ENCODE peak calls at places on chromosomes 11 and 22, in five cellular contexts. F is fibroblast of lung, W is tibial nerve, C is body of pancreas, U is GM12865. S is an unnamed sample.
A peak's percentile ranks its signal among the peaks of the same experiment; 100 is the strongest.

GRCh38 chr22:25447067-25447688 is 117.3 kb upstream of the GRK3 start:
- DNase-seq in F (no peak), W (no peak), C (no peak), U (peak; percentile 33), S (no peak)

GRCh38 chr11:11841121-11841604 is 609 bp upstream of the USP47 start:
- DNase-seq in F (peak; percentile 38), W (no peak), C (peak; percentile 37), U (no peak), S (peak; percentile 52)

GRCh38 chr11:2451916-2452694 is 7.3 kb downstream of the KCNQ1 start:
- DNase-seq in F (no peak), W (no peak), C (peak; percentile 44), U (no peak), S (no peak)

GRCh38 chr22:42752912-42753311 is 32.2 kb upstream of the A4GALT start:
- DNase-seq in F (no peak), W (no peak), C (no peak), U (peak; percentile 75), S (no peak)

GRCh38 chr11:64743591-64744543 is at the start of gene RASGRP2:
- DNase-seq in F (no peak), W (peak; percentile 56), C (peak; percentile 70), U (peak; percentile 67), S (peak; percentile 92)

GRCh38 chr11:84465040-84465439 is 1162.1 kb downstream of the DLG2 start:
- DNase-seq in F (peak; percentile 21), W (no peak), C (peak; percentile 5), U (no peak), S (no peak)

GRCh38 chr11:68450711-68451110 is 9.8 kb upstream of the PPP6R3 start:
- DNase-seq in F (no peak), W (no peak), C (no peak), U (no peak), S (no peak)

GRCh38 chr11:40288212-40288803 is 1171.1 kb downstream of the LRRC4C start:
- DNase-seq in F (peak; percentile 42), W (no peak), C (no peak), U (no peak), S (no peak)

GRCh38 chr11:61505106-61505505 is 3.4 kb upstream of the LRRC10B start:
- DNase-seq in F (no peak), W (no peak), C (no peak), U (no peak), S (no peak)

GRCh38 chr11:38582151-38582550 is 1984.1 kb upstream of the RAG2 start:
- DNase-seq in F (peak; percentile 57), W (no peak), C (no peak), U (no peak), S (no peak)

GRCh38 chr22:43420991-43421665 is 9.3 kb downstream of the MPPED1 start:
- DNase-seq in F (no peak), W (no peak), C (no peak), U (no peak), S (no peak)

DNA sequence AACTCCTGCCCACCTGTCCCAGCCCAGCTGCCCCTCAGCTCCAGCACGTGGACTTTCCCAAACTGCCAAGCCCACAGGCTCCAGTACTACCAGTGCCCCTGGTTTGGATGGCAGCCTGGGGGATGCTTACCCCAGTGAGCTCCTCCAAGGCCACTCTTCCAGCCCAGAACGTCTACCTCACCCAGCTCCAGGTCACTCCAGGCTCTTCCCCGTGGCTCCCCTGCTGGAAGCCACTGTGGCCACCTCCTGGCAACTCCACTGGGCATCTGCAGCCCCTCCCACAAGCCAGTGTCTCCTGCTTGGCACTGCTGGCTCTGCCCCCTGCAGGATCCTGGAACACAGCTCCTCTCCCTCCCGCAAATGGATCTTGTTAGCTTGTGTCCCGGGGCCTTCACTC is 29.3 kb downstream of the LMO1 start:
- DNase-seq in F (peak; percentile 2), W (no peak), C (no peak), U (no peak), S (no peak)
- H3K4me3 ChIP-seq in F (no peak overlapping the region), W (no peak overlapping the region), C (no peak overlapping the region), U (no peak overlapping the region), S (no peak overlapping the region)

DNA sequence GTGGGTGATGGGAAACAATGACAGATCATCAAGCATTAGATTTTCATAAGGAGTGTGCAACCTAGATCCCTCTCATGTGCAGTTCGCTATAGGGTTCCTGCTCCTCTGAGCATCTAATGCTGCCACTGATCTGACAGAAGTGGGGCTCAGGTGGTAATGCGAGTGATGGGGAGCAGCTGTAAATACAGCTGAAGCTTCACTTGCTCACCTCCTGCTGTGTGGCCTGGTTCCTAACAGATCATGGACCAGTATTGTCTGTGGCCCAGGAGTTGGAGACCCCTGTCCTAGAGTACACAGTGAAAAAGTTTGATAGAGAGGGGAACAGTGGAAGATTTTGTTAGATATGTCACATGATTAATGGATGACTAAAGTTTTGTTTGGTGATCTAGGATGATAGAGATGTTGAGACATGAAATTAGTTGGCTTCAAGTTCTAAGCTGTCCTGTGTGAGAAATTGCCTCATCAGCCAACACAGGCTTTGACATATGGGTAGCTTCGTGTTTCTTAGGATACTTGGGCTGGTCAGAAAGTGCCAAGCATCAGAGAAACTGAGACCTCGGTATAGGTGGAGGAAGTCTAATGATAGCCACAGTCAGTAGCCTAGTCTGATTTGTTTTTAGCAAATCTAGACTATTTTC is 47.4 kb downstream of the ARHGEF12 start:
- DNase-seq in F (no peak), W (no peak), C (no peak), U (no peak), S (no peak)
- H3K4me3 ChIP-seq in F (no peak overlapping the region), W (no peak overlapping the region), C (no peak overlapping the region), U (no peak overlapping the region), S (no peak overlapping the region)

GRCh38 chr11:62538470-62539237 is 8.0 kb downstream of the AHNAK start:
- DNase-seq in F (no peak), W (no peak), C (no peak), U (no peak), S (no peak)
- H3K4me3 ChIP-seq in F (peak overlapping the region; percentile 29), W (peak overlapping the region; percentile 81), C (no peak overlapping the region), U (no peak overlapping the region), S (no peak overlapping the region)

GRCh38 chr11:72702842-72703241 is 28.6 kb upstream of the PDE2A start:
- DNase-seq in F (no peak), W (no peak), C (no peak), U (no peak), S (no peak)
- H3K4me3 ChIP-seq in F (no peak overlapping the region), W (peak overlapping the region; percentile 45), C (no peak overlapping the region), U (no peak overlapping the region), S (peak overlapping the region; percentile 1)

DNA sequence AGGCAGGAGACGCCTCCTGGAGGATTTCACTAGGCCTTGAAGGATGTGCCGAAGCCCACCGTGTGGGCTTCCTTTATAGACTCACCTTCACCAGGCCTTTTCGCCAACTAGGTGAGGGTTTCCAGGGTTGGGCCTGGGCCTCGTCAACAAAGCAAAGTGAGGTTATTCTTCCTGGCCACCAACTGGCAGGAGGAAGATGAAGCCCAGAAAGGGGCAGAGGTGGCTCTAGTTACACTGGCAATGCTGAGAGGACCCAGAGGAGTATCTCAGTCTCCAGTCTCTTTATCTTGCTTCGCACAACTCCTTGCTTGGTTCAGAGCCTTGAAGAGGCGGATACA is 400 bp upstream of the RELT start:
- DNase-seq in F (no peak), W (no peak), C (no peak), U (no peak), S (no peak)
- H3K4me3 ChIP-seq in F (no peak overlapping the region), W (peak overlapping the region; percentile 75), C (no peak overlapping the region), U (no peak overlapping the region), S (peak overlapping the region; percentile 83)

GRCh38 chr11:36268337-36268931 is 20.8 kb downstream of the COMMD9 start:
- DNase-seq in F (no peak), W (no peak), C (peak; percentile 38), U (no peak), S (no peak)
- H3K4me3 ChIP-seq in F (no peak overlapping the region), W (no peak overlapping the region), C (no peak overlapping the region), U (no peak overlapping the region), S (no peak overlapping the region)

GRCh38 chr11:47267858-47268257 is 2.1 kb upstream of the MADD start:
- DNase-seq in F (no peak), W (no peak), C (no peak), U (no peak), S (no peak)

GRCh38 chr11:47269002-47269828 is 718 bp upstream of the MADD start:
- DNase-seq in F (peak; percentile 84), W (peak; percentile 77), C (peak; percentile 93), U (peak; percentile 95), S (peak; percentile 90)

GRCh38 chr11:47269829-47270305 is at the start of gene MADD:
- DNase-seq in F (peak; percentile 73), W (peak; percentile 63), C (peak; percentile 89), U (peak; percentile 96), S (peak; percentile 83)

GRCh38 chr11:47270331-47271271 is 668 bp downstream of the MADD start:
- DNase-seq in F (peak; percentile 64), W (no peak), C (peak; percentile 50), U (peak; percentile 41), S (no peak)

GRCh38 chr11:47268448-47269001 is 1.4 kb upstream of the MADD start:
- DNase-seq in F (no peak), W (no peak), C (no peak), U (no peak), S (no peak)
- H3K4me3 ChIP-seq in F (no peak overlapping the region), W (peak overlapping the region; percentile 83), C (no peak overlapping the region), U (peak overlapping the region; percentile 93), S (peak overlapping the region; percentile 89)

S was measured in heart right ventricle.